ENCODE peak calls at places on chromosome 9, in nine cellular contexts. K is CD4-positive, alpha-beta T cell; E is ovary; Y is dorsolateral prefrontal cortex; U is lower lobe of right lung; H is body of pancreas; C is astrocyte; F is mammary epithelial cell; V is brain microvascular endothelial cell. A is an unnamed sample.

GRCh38 chr9:127305450-127306226 is 41.1 kb downstream of the GARNL3 start:
- DNase-seq in U (no peak), H (no peak), Y (no peak), F (no peak), V (no peak), C (no peak), E (no peak), K (no peak), A (no peak)

GRCh38 chr9:78144663-78145377 is 91.1 kb upstream of the CEP78 start:
- DNase-seq in C (peak), V (no peak), E (no peak), U (no peak), F (no peak), K (no peak), Y (no peak), H (no peak), A (no peak)

GRCh38 chr9:755454-756381 is 85.8 kb upstream of the DMRT1 start:
- DNase-seq in H (no peak), V (peak), K (no peak), F (peak), E (no peak), C (peak), U (no peak), Y (no peak), A (peak)

GRCh38 chr9:79765466-79765865 is 193.7 kb downstream of the TLE4 start:
- DNase-seq in U (no peak), E (no peak), F (no peak), K (no peak), C (peak), Y (no peak), V (no peak), H (no peak), A (no peak)

GRCh38 chr9:100011062-100011681 is 87.6 kb downstream of the ERP44 start:
- DNase-seq in U (no peak), K (no peak), C (peak), V (peak), F (peak), Y (no peak), E (no peak), H (peak), A (peak)

GRCh38 chr9:18473551-18474279 is at the start of gene ADAMTSL1:
- DNase-seq in V (peak), K (no peak), C (peak), F (no peak), Y (peak), H (peak), E (no peak), U (no peak), A (no peak)

GRCh38 chr9:79661926-79662552 is 90.3 kb downstream of the TLE4 start:
- DNase-seq in H (no peak), F (no peak), U (no peak), K (no peak), C (no peak), Y (no peak), V (no peak), E (no peak), A (no peak)

GRCh38 chr9:69421908-69422801 is 97.1 kb downstream of the ENTREP1 start:
- DNase-seq in H (peak), F (peak), C (peak), E (peak), Y (peak), U (no peak), K (peak), V (peak), A (peak)

GRCh38 chr9:20929276-20929675 is 102.2 kb downstream of the HACD4 start:
- DNase-seq in U (no peak), Y (peak), V (no peak), H (no peak), F (no peak), E (no peak), K (no peak), C (no peak), A (no peak)

GRCh38 chr9:133141833-133142594 is 21.0 kb upstream of the RALGDS start:
- DNase-seq in C (no peak), E (no peak), V (no peak), H (peak), U (peak), Y (no peak), F (no peak), K (peak), A (no peak)

GRCh38 chr9:70411141-70411929 is 3.1 kb downstream of the KLF9 start:
- DNase-seq in K (peak), V (peak), H (peak), C (peak), E (peak), Y (peak), U (peak), F (peak), A (peak)

GRCh38 chr9:5857928-5858327 is 25.0 kb upstream of the ERMP1 start:
- DNase-seq in C (no peak), E (no peak), V (no peak), U (no peak), F (no peak), K (no peak), Y (no peak), H (no peak), A (no peak)

GRCh38 chr9:129182625-129183494 is 4.8 kb upstream of the IER5L start:
- DNase-seq in F (no peak), H (peak), Y (no peak), V (no peak), K (no peak), C (no peak), E (no peak), U (no peak), A (no peak)

DNA sequence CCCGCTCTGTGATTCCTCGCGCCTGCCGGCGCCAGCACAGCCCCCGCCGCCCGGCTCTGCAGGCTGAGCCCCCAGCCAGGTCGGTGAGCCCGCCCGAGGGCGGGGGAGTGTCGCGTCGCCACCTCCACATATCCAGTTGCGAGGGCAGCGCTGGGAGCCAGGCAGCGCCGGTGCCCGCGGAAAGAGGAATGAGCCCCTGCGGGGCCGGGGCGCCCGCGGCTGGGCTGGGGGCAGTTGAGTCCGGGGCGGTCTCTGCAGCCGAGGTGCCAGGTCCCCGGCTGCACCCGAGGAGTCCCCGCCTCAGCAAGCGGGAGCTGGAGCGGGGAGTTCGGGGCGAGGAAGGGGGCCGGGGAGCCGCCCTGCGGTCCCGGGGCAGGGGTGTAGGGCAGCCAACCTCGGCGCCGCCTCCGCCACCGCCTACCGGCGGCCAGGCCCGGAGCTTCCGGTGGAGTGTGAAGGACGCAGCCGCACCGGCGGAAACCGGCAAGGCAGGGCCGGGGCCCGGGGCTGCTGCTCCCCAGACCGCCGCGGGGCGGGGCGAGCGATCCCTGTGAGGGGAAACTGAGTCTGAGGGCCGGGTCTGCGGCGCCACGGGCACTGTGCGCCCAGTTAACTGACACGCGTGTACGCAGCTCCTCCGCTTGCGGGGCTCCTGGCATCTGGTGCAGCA is 2.3 kb upstream of the TRAF1 start:
- DNase-seq in Y (peak), K (peak), U (peak), F (peak), C (no peak), E (peak), H (peak), V (no peak), A (peak)
- TF ChIP-seq CTCF in Y (no peak), K (no peak), U (peak), F (no peak), C (no peak), E (peak), H (peak), V (no peak), A (no peak)

DNA sequence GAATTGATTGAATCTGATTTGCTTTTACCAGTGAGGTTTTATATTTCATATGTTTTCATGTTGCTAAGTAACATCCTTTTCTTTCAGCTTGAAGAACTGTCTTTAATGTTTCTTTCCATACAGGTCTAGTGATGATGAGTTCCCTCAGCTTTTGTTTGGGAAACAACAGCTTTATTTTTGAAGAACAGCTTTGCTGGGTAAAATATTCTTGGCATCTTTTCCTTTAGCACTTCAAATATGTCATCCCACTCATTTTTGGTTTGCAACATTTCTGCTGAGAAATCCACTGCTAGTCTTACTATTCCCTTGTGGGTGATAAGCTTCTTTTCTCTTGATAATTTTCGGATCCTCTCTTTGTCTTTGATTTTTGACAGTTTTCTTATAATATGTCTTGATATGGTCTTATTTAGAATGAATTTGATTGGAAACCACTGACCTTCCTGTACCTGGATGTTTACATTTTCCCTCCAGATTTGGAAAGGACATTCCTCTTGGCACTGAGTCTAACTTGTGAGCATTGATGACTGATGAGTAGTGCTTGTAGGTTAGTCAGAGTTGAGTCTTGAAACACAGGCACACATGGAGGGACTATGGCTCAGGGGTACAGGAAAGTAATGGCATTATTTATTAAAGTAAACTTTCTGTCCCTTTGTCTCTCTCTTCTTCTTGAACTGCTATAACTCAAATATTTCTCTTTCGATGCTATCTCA is 220.3 kb downstream of the SPATA31D1 start:
- DNase-seq in C (no peak), U (no peak), F (peak), H (no peak), E (no peak), K (no peak), Y (no peak), V (no peak), A (no peak)
- H3K27ac ChIP-seq in C (no peak), U (no peak), F (no peak), H (no peak), E (no peak), K (no peak), Y (no peak), V (no peak), A (no peak)

DNA sequence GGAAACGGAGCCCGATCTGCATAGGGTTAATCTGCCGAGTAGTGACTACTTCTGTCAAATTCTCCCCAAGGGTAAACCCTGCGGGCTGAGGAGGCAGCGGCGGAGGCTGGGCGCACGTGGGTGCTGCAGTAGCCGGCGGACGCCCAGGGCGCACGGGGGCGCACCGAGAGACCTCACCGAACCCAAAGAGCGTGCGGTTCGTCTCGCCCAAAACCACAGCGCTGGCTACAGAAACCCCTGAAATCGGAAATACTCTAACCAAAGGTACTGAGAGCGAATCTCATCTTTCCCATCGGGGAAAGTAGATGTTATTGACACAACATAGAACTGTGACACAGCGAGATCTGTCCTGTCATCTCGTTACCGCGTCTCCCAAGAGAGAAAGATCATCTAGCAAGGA is 56.0 kb upstream of the SHC3 start:
- DNase-seq in U (peak), F (peak), V (no peak), Y (peak), K (peak), C (peak), H (no peak), E (no peak), A (no peak)
- TF ChIP-seq CTCF in U (peak), F (no peak), V (peak), Y (no peak), K (no peak), C (no peak), H (no peak), E (no peak), A (no peak)

GRCh38 chr9:104872959-104873850 is 54.8 kb downstream of the ABCA1 start:
- DNase-seq in C (peak), E (peak), U (no peak), H (no peak), K (no peak), Y (no peak), F (peak), V (peak), A (peak)

GRCh38 chr9:104869801-104870200 is 58.2 kb downstream of the ABCA1 start:
- DNase-seq in Y (no peak), K (no peak), F (no peak), H (no peak), V (no peak), U (no peak), C (peak), E (no peak), A (no peak)

GRCh38 chr9:104868687-104869404 is 59.1 kb downstream of the ABCA1 start:
- DNase-seq in C (peak), V (peak), H (peak), F (peak), E (peak), K (no peak), Y (peak), U (peak), A (peak)

GRCh38 chr9:104875320-104875719 is 52.6 kb downstream of the ABCA1 start:
- DNase-seq in E (no peak), F (no peak), U (no peak), C (no peak), Y (no peak), K (no peak), H (no peak), V (no peak), A (no peak)

GRCh38 chr9:104871961-104872527 is 55.9 kb downstream of the ABCA1 start:
- DNase-seq in F (no peak), K (no peak), H (no peak), U (no peak), Y (no peak), V (no peak), E (no peak), C (no peak), A (no peak)
- H3K27ac ChIP-seq in F (peak), K (no peak), H (no peak), U (no peak), Y (no peak), V (peak), E (no peak), C (peak), A (no peak)

DNA sequence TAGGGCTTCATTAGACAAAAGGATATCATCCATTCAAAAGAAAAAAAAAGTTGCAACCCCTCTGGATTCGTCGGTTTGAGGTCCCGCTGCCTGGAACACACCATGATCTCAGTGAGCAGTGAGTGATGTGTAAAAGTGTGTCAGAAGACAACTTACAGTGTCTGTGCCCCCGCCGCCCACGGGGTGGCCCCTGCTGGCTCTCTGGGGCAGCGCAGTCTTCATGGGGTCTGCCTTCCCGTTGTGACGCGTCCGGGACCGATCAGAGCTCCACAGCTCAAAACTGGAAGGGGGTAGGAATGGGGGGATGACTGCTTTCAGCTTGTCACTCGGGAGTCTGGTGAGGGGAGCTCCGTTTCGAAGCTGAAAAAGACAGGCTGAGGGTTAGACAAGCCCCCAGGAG is 22.6 kb downstream of the ANKS6 start:
- DNase-seq in H (no peak), C (no peak), Y (no peak), U (no peak), F (no peak), K (no peak), V (no peak), E (no peak), A (no peak)
- TF ChIP-seq CTCF in H (no peak), C (no peak), Y (no peak), U (no peak), F (no peak), K (no peak), V (peak), E (no peak), A (no peak)

DNA sequence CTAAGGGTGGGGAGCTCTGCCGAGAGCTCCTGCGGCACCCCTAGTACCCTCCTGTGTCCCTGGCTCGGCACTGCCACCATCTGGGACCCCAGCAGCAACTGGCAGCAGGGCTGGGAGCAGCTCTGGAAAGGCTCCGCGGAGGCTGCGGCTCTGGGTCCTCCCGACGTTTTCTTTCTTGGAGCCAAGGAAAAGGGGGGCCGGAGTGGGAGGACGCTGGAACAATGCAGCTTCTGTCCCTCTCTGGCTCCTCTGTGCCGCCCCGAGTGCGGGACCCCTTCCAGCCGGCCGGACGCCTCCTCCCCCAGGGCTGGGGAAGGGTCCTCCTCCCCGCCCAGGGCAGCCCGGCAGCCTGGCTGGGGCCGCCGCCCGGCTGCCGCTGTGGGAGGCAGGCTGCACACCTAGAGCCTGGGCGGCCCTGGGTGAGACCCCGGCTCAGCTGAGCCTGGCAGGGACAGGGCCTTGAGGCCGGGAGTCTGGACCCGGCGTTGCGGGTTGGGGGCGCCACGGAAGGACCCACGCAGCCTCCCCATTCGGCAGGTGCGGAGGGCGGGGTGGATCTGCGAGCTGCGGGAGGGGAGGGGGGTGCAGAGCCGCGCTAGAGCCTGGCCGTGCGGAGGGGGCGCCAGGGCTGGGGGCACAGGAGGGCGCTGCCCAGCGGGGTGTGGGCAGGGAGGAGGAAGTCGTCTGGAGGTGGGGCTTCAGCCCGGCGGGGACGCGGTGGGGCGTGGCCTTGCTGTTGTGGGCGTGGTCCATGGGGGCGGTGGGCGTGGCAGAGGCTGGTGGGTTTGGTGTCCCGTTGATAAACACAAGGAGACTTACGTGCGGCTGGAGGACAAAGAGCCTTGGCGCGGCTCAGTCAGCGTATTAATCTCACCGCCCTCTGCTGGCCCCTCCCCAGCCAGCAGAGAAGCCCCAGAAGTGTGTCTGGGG is 15.1 kb downstream of the GPSM1 start:
- DNase-seq in H (peak), F (peak), K (peak), C (peak), U (peak), V (peak), E (peak), Y (peak), A (peak)
- H3K27ac ChIP-seq in H (peak), F (no peak), K (no peak), C (no peak), U (peak), V (no peak), E (no peak), Y (peak), A (peak)

GRCh38 chr9:109086221-109086620 is 33.5 kb downstream of the TMEM245 start:
- DNase-seq in Y (no peak), V (peak), E (no peak), K (no peak), U (no peak), C (no peak), H (no peak), F (peak), A (peak)
- TF ChIP-seq CTCF in Y (no peak), V (peak), E (no peak), K (no peak), U (no peak), C (no peak), H (no peak), F (no peak), A (no peak)

GRCh38 chr9:137301086-137301947 is 754 bp downstream of the NRARP start:
- DNase-seq in K (no peak), U (peak), Y (no peak), E (peak), V (no peak), H (peak), F (peak), C (peak), A (no peak)
- H3K27ac ChIP-seq in K (no peak), U (peak), Y (peak), E (no peak), V (peak), H (peak), F (no peak), C (no peak), A (peak)

GRCh38 chr9:124419832-124420489 is 4.7 kb upstream of the PSMB7 start:
- DNase-seq in K (no peak), H (no peak), F (no peak), E (no peak), U (no peak), C (no peak), V (no peak), Y (no peak), A (no peak)

GRCh38 chr9:124415102-124415851 is at the start of gene PSMB7:
- DNase-seq in E (peak), C (peak), F (peak), U (peak), V (peak), K (peak), Y (peak), H (peak), A (peak)

GRCh38 chr9:124414612-124415011 is 630 bp downstream of the PSMB7 start:
- DNase-seq in Y (no peak), C (no peak), U (no peak), H (no peak), E (no peak), K (no peak), F (no peak), V (no peak), A (no peak)

GRCh38 chr9:124412228-124412575 is 3.0 kb downstream of the PSMB7 start:
- DNase-seq in U (no peak), H (no peak), V (no peak), K (no peak), Y (no peak), F (peak), E (no peak), C (no peak), A (peak)

DNA sequence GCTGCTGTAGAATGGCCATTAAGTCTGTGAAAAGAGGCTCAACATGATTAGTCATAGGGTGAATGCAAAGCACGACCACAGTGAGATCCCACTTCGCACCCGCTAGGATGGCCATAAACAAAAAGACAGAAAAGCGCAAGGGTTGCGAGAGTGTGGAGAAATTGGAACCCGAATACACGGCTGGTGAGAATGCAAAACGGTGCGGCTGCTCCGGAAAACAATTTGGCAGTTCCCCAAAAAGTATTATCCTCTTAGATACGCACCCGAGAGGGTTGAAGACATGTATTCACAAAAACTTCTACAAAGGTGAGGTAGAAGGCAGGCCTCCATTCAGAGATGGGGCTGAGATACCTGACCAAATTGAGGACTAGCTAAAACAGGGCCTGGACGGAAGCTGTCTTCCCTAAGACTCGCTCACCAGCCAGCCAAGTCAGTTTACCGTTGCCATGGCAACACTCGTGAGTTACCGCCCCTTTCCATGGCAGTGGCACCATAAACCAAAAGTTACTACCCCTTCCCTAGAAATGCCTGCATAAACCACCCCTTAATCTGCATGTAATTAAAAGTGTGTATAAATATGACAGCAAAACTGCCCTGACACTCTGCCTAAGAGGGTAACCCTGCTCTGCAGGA is 726 bp upstream of the PSMB7 start:
- DNase-seq in U (no peak), V (no peak), Y (no peak), K (no peak), F (no peak), H (no peak), C (no peak), E (no peak), A (no peak)
- TF ChIP-seq CTCF in U (no peak), V (no peak), Y (no peak), K (peak), F (no peak), H (no peak), C (no peak), E (no peak), A (no peak)

GRCh38 chr9:93652604-93653592 is 76.5 kb downstream of the PHF2 start:
- DNase-seq in F (no peak), Y (no peak), U (peak), V (no peak), H (peak), K (no peak), C (no peak), E (no peak), A (no peak)
- H3K27ac ChIP-seq in F (no peak), Y (no peak), U (no peak), V (no peak), H (no peak), K (no peak), C (no peak), E (no peak), A (no peak)